ENCODE peak calls at places on chromosomes 6 and 20, in four cellular contexts. One of them, this sample, is unnamed.
A peak's percentile ranks its signal among the peaks of the same experiment; 100 is the strongest.

GRCh38 chr20:3559637-3560036 is 88.8 kb downstream of the ATRN start:
- DNase-seq in A172: no peak
- DNase-seq in NCI-H460: no peak
- DNase-seq in AG20443: no peak
- DNase-seq in this sample: no peak

GRCh38 chr6:158849899-158850806 is 31.0 kb upstream of the EZR start:
- DNase-seq in NCI-H460: peak; percentile 94
- DNase-seq in AG20443: peak; percentile 80
- DNase-seq in A172: peak; percentile 96
- DNase-seq in this sample: peak; percentile 99

GRCh38 chr6:93784794-93785757 is 365.7 kb upstream of the EPHA7 start:
- DNase-seq in NCI-H460: peak; percentile 18
- DNase-seq in AG20443: no peak
- DNase-seq in A172: peak; percentile 80
- DNase-seq in this sample: no peak

GRCh38 chr6:162260024-162260423 is 467.5 kb downstream of the PRKN start:
- DNase-seq in A172: no peak
- DNase-seq in AG20443: no peak
- DNase-seq in NCI-H460: no peak
- DNase-seq in this sample: no peak

GRCh38 chr6:130575971-130576370 is 210.2 kb downstream of the TMEM200A start:
- DNase-seq in NCI-H460: no peak
- DNase-seq in AG20443: no peak
- DNase-seq in A172: no peak
- DNase-seq in this sample: no peak

GRCh38 chr6:111157412-111157811 is 70.1 kb downstream of the SLC16A10 start:
- DNase-seq in AG20443: no peak
- DNase-seq in A172: no peak
- DNase-seq in NCI-H460: no peak
- DNase-seq in this sample: no peak

GRCh38 chr6:79971195-79971594 is 23.8 kb upstream of the ELOVL4 start:
- DNase-seq in NCI-H460: no peak
- DNase-seq in A172: no peak
- DNase-seq in AG20443: no peak
- DNase-seq in this sample: no peak

GRCh38 chr6:11202513-11203305 is 29.8 kb downstream of the NEDD9 start:
- DNase-seq in AG20443: peak; percentile 20
- DNase-seq in NCI-H460: peak; percentile 60
- DNase-seq in A172: no peak
- DNase-seq in this sample: no peak

GRCh38 chr20:46943861-46944591 is 49.4 kb downstream of the EYA2 start:
- DNase-seq in A172: no peak
- DNase-seq in NCI-H460: no peak
- DNase-seq in AG20443: no peak
- DNase-seq in this sample: no peak

GRCh38 chr6:455006-455585 is 63.5 kb downstream of the IRF4 start:
- DNase-seq in NCI-H460: no peak
- DNase-seq in A172: no peak
- DNase-seq in AG20443: peak; percentile 8
- DNase-seq in this sample: no peak

GRCh38 chr6:149813351-149813750 is 50.8 kb downstream of the LRP11 start:
- DNase-seq in AG20443: no peak
- DNase-seq in NCI-H460: no peak
- DNase-seq in A172: no peak
- DNase-seq in this sample: no peak

GRCh38 chr6:34791164-34791841 is 580 bp upstream of the BLTP3A start:
- DNase-seq in AG20443: peak; percentile 53
- DNase-seq in NCI-H460: no peak
- DNase-seq in A172: peak; percentile 22
- DNase-seq in this sample: no peak

GRCh38 chr20:34042286-34042685 is 48.6 kb downstream of the RALY start:
- DNase-seq in AG20443: no peak
- DNase-seq in NCI-H460: no peak
- DNase-seq in A172: no peak
- DNase-seq in this sample: no peak

GRCh38 chr20:48897298-48898044 is 24.0 kb upstream of the ARFGEF2 start:
- DNase-seq in NCI-H460: peak; percentile 38
- DNase-seq in A172: peak; percentile 89
- DNase-seq in AG20443: peak; percentile 72
- DNase-seq in this sample: peak; percentile 83

This sample was measured in foreskin keratinocyte.